ENCODE peak calls at places on chromosomes 7 and 10, in ten cellular contexts. One of them, this sample, is unnamed.

GRCh38 chr10:1600861-1601260 is 136.5 kb downstream of the ADARB2 start:
- DNase-seq in T-cell: no peak
- DNase-seq in activated CD4-positive, alpha-beta T cell treated with anti-CD3 and anti-CD28 coated beads, Interleukin-2, amount 50 U/mL, for 4 hours: no peak
- DNase-seq in NCI-H460: no peak
- DNase-seq in bronchial epithelial cell: peak
- DNase-seq in activated CD8-positive, alpha-beta T cell treated with anti-CD3 and anti-CD28 coated beads, Interleukin-2, amount 10 ng/mL, durations not matched to agents 7 days and 5 days: no peak
- DNase-seq in NCI-H1417: peak
- DNase-seq in CD8-positive, alpha-beta memory T cell: no peak
- DNase-seq in occipital lobe: no peak
- DNase-seq in NCI-H1092: no peak
- DNase-seq in this sample: no peak

GRCh38 chr7:37643876-37644275 is 39.7 kb upstream of the GPR141 start:
- DNase-seq in T-cell: no peak
- DNase-seq in activated CD4-positive, alpha-beta T cell treated with anti-CD3 and anti-CD28 coated beads, Interleukin-2, amount 50 U/mL, for 4 hours: no peak
- DNase-seq in NCI-H460: no peak
- DNase-seq in bronchial epithelial cell: no peak
- DNase-seq in activated CD8-positive, alpha-beta T cell treated with anti-CD3 and anti-CD28 coated beads, Interleukin-2, amount 10 ng/mL, durations not matched to agents 7 days and 5 days: no peak
- DNase-seq in NCI-H1417: no peak
- DNase-seq in CD8-positive, alpha-beta memory T cell: no peak
- DNase-seq in occipital lobe: no peak
- DNase-seq in NCI-H1092: no peak
- DNase-seq in this sample: no peak

GRCh38 chr7:41287559-41288335 is 415.1 kb downstream of the INHBA start:
- DNase-seq in T-cell: no peak
- DNase-seq in activated CD4-positive, alpha-beta T cell treated with anti-CD3 and anti-CD28 coated beads, Interleukin-2, amount 50 U/mL, for 4 hours: no peak
- DNase-seq in NCI-H460: no peak
- DNase-seq in bronchial epithelial cell: no peak
- DNase-seq in activated CD8-positive, alpha-beta T cell treated with anti-CD3 and anti-CD28 coated beads, Interleukin-2, amount 10 ng/mL, durations not matched to agents 7 days and 5 days: no peak
- DNase-seq in NCI-H1417: no peak
- DNase-seq in CD8-positive, alpha-beta memory T cell: no peak
- DNase-seq in occipital lobe: no peak
- DNase-seq in NCI-H1092: no peak
- DNase-seq in this sample: no peak

GRCh38 chr10:30775779-30776591 is 146.4 kb upstream of the LYZL2 start:
- DNase-seq in T-cell: no peak
- DNase-seq in activated CD4-positive, alpha-beta T cell treated with anti-CD3 and anti-CD28 coated beads, Interleukin-2, amount 50 U/mL, for 4 hours: no peak
- DNase-seq in NCI-H460: no peak
- DNase-seq in bronchial epithelial cell: no peak
- DNase-seq in activated CD8-positive, alpha-beta T cell treated with anti-CD3 and anti-CD28 coated beads, Interleukin-2, amount 10 ng/mL, durations not matched to agents 7 days and 5 days: no peak
- DNase-seq in NCI-H1417: no peak
- DNase-seq in CD8-positive, alpha-beta memory T cell: no peak
- DNase-seq in occipital lobe: no peak
- DNase-seq in NCI-H1092: no peak
- DNase-seq in this sample: no peak

GRCh38 chr7:70744414-70744942 is 387.5 kb upstream of the GALNT17 start:
- DNase-seq in T-cell: no peak
- DNase-seq in activated CD4-positive, alpha-beta T cell treated with anti-CD3 and anti-CD28 coated beads, Interleukin-2, amount 50 U/mL, for 4 hours: no peak
- DNase-seq in NCI-H460: no peak
- DNase-seq in bronchial epithelial cell: no peak
- DNase-seq in activated CD8-positive, alpha-beta T cell treated with anti-CD3 and anti-CD28 coated beads, Interleukin-2, amount 10 ng/mL, durations not matched to agents 7 days and 5 days: no peak
- DNase-seq in NCI-H1417: no peak
- DNase-seq in CD8-positive, alpha-beta memory T cell: no peak
- DNase-seq in occipital lobe: no peak
- DNase-seq in NCI-H1092: peak
- DNase-seq in this sample: no peak

GRCh38 chr7:18040196-18040595 is 12.6 kb upstream of the PRPS1L1 start:
- DNase-seq in T-cell: no peak
- DNase-seq in activated CD4-positive, alpha-beta T cell treated with anti-CD3 and anti-CD28 coated beads, Interleukin-2, amount 50 U/mL, for 4 hours: no peak
- DNase-seq in NCI-H460: no peak
- DNase-seq in bronchial epithelial cell: peak
- DNase-seq in activated CD8-positive, alpha-beta T cell treated with anti-CD3 and anti-CD28 coated beads, Interleukin-2, amount 10 ng/mL, durations not matched to agents 7 days and 5 days: no peak
- DNase-seq in NCI-H1417: no peak
- DNase-seq in CD8-positive, alpha-beta memory T cell: no peak
- DNase-seq in occipital lobe: no peak
- DNase-seq in NCI-H1092: no peak
- DNase-seq in this sample: no peak

GRCh38 chr7:129479831-129480230 is 22.5 kb upstream of the SMKR1 start:
- DNase-seq in T-cell: no peak
- DNase-seq in activated CD4-positive, alpha-beta T cell treated with anti-CD3 and anti-CD28 coated beads, Interleukin-2, amount 50 U/mL, for 4 hours: no peak
- DNase-seq in NCI-H460: no peak
- DNase-seq in bronchial epithelial cell: no peak
- DNase-seq in activated CD8-positive, alpha-beta T cell treated with anti-CD3 and anti-CD28 coated beads, Interleukin-2, amount 10 ng/mL, durations not matched to agents 7 days and 5 days: no peak
- DNase-seq in NCI-H1417: no peak
- DNase-seq in CD8-positive, alpha-beta memory T cell: no peak
- DNase-seq in occipital lobe: no peak
- DNase-seq in NCI-H1092: no peak
- DNase-seq in this sample: no peak

GRCh38 chr7:108329514-108329913 is 126.7 kb downstream of the NRCAM start:
- DNase-seq in T-cell: no peak
- DNase-seq in activated CD4-positive, alpha-beta T cell treated with anti-CD3 and anti-CD28 coated beads, Interleukin-2, amount 50 U/mL, for 4 hours: no peak
- DNase-seq in NCI-H460: no peak
- DNase-seq in bronchial epithelial cell: no peak
- DNase-seq in activated CD8-positive, alpha-beta T cell treated with anti-CD3 and anti-CD28 coated beads, Interleukin-2, amount 10 ng/mL, durations not matched to agents 7 days and 5 days: no peak
- DNase-seq in NCI-H1417: peak
- DNase-seq in CD8-positive, alpha-beta memory T cell: no peak
- DNase-seq in occipital lobe: no peak
- DNase-seq in NCI-H1092: no peak
- DNase-seq in this sample: peak

GRCh38 chr7:112160130-112160770 is 45.9 kb downstream of the DOCK4 start:
- DNase-seq in T-cell: no peak
- DNase-seq in activated CD4-positive, alpha-beta T cell treated with anti-CD3 and anti-CD28 coated beads, Interleukin-2, amount 50 U/mL, for 4 hours: no peak
- DNase-seq in NCI-H460: peak
- DNase-seq in bronchial epithelial cell: peak
- DNase-seq in activated CD8-positive, alpha-beta T cell treated with anti-CD3 and anti-CD28 coated beads, Interleukin-2, amount 10 ng/mL, durations not matched to agents 7 days and 5 days: no peak
- DNase-seq in NCI-H1417: no peak
- DNase-seq in CD8-positive, alpha-beta memory T cell: no peak
- DNase-seq in occipital lobe: no peak
- DNase-seq in NCI-H1092: no peak
- DNase-seq in this sample: no peak

GRCh38 chr7:28037220-28038010 is 143.2 kb downstream of the JAZF1 start:
- DNase-seq in T-cell: no peak
- DNase-seq in activated CD4-positive, alpha-beta T cell treated with anti-CD3 and anti-CD28 coated beads, Interleukin-2, amount 50 U/mL, for 4 hours: no peak
- DNase-seq in NCI-H460: peak
- DNase-seq in bronchial epithelial cell: peak
- DNase-seq in activated CD8-positive, alpha-beta T cell treated with anti-CD3 and anti-CD28 coated beads, Interleukin-2, amount 10 ng/mL, durations not matched to agents 7 days and 5 days: no peak
- DNase-seq in NCI-H1417: no peak
- DNase-seq in CD8-positive, alpha-beta memory T cell: no peak
- DNase-seq in occipital lobe: no peak
- DNase-seq in NCI-H1092: no peak
- DNase-seq in this sample: no peak

GRCh38 chr7:38929460-38930171 is 20.6 kb upstream of the VPS41 start:
- DNase-seq in T-cell: no peak
- DNase-seq in activated CD4-positive, alpha-beta T cell treated with anti-CD3 and anti-CD28 coated beads, Interleukin-2, amount 50 U/mL, for 4 hours: no peak
- DNase-seq in NCI-H460: no peak
- DNase-seq in bronchial epithelial cell: no peak
- DNase-seq in activated CD8-positive, alpha-beta T cell treated with anti-CD3 and anti-CD28 coated beads, Interleukin-2, amount 10 ng/mL, durations not matched to agents 7 days and 5 days: no peak
- DNase-seq in NCI-H1417: peak
- DNase-seq in CD8-positive, alpha-beta memory T cell: no peak
- DNase-seq in occipital lobe: no peak
- DNase-seq in NCI-H1092: no peak
- DNase-seq in this sample: peak